ENCODE peak calls at places on chromosomes 13 and 19, in seven cellular contexts. E, O, I, M, D, R and V are unnamed samples.

GRCh38 chr13:100146534-100146933 is 57.6 kb downstream of the PCCA start:
- DNase-seq in E (no peak), O (no peak), I (no peak), M (no peak), D (no peak), R (no peak), V (no peak)

GRCh38 chr19:18470153-18470552 is 32.2 kb upstream of the ISYNA1 start:
- DNase-seq in E (no peak), O (peak), I (no peak), M (no peak), D (no peak), R (peak), V (no peak)

GRCh38 chr13:32045537-32045936 is 14.0 kb downstream of the FRY start:
- DNase-seq in E (no peak), O (no peak), I (no peak), M (no peak), D (no peak), R (no peak), V (no peak)

GRCh38 chr13:101579291-101579802 is 126.9 kb downstream of the ITGBL1 start:
- DNase-seq in E (no peak), O (no peak), I (peak), M (no peak), D (no peak), R (peak), V (peak)

GRCh38 chr19:12867120-12868099 is 13.8 kb downstream of the DNASE2 start:
- DNase-seq in E (no peak), O (peak), I (no peak), M (no peak), D (no peak), R (peak), V (peak)

GRCh38 chr19:9952276-9952675 is 16.0 kb upstream of the OLFM2 start:
- DNase-seq in E (no peak), O (no peak), I (no peak), M (no peak), D (no peak), R (no peak), V (no peak)

GRCh38 chr19:5590865-5591154 is 23.1 kb upstream of the TINCR start:
- DNase-seq in E (no peak), O (no peak), I (no peak), M (no peak), D (no peak), R (no peak), V (no peak)

GRCh38 chr19:14476307-14476662 is 1.1 kb upstream of the PTGER1 start:
- DNase-seq in E (no peak), O (no peak), I (no peak), M (no peak), D (no peak), R (no peak), V (no peak)

GRCh38 chr19:45613926-45614725 is 12.1 kb upstream of the GPR4 start:
- DNase-seq in E (peak), O (no peak), I (peak), M (no peak), D (no peak), R (peak), V (peak)

GRCh38 chr13:41859555-41859954 is 101.4 kb downstream of the VWA8 start:
- DNase-seq in E (no peak), O (no peak), I (no peak), M (no peak), D (no peak), R (no peak), V (no peak)

GRCh38 chr19:48445256-48445605 is 552 bp upstream of the GRWD1 start:
- DNase-seq in E (peak), O (peak), I (peak), M (peak), D (no peak), R (peak), V (peak)

DNA sequence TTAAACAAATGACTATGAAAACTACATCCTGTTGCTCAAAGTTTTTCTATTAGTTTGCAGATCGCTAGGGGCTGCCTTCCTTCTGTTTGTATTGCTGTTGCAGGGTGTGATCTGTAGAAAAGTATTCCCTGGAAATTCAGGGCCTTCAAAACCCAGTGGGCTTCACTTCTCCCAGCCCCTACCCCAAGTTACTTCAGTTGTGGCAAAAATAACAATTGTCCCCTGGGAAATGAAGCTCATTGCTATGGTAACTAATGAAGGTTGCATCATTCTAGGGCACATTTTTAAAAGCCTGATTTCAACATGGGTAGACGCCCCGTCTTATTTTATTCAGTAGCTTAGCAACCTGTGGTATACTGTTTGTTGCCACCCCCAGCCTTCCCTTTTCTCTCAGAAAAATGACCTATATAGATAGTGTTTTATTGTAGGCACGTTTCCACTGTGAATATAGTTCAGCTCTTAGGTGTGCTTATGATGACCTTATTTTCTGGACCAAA is 60.9 kb downstream of the WDFY2 start:
- DNase-seq in E (no peak), O (no peak), I (peak), M (no peak), D (no peak), R (peak), V (peak)
- TF ChIP-seq CTCF in E (no peak), O (no peak), I (no peak), M (no peak), D (no peak), R (no peak), V (no peak)

DNA sequence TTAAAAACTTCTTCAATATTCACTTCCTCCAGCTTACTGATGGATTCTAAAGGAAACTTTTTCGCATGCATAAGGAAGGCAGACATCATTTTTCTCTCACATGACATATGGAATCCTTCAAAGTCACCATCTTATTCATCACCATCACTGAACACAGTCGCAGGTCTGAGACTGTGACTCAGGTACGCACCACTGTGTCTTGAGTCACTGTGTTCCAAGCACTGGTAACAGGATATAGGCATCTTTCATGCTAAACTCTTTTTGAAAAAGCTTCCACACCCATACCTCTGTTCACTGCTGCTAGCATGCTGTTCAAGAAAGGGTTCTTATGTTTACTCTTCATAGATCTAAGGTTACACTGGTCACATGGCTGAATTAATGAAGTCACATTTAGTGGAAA is 67.0 kb upstream of the SIAH3 start:
- DNase-seq in E (no peak), O (no peak), I (peak), M (no peak), D (no peak), R (no peak), V (no peak)
- H3K4me3 ChIP-seq in E (no peak), O (no peak), I (no peak), M (no peak), D (no peak), R (no peak), V (no peak)

GRCh38 chr13:79540504-79540903 is 59.5 kb downstream of the NDFIP2 start:
- DNase-seq in E (no peak), O (no peak), I (no peak), M (no peak), D (no peak), R (no peak), V (no peak)

GRCh38 chr13:79547211-79547610 is 66.3 kb downstream of the NDFIP2 start:
- DNase-seq in E (no peak), O (no peak), I (no peak), M (no peak), D (no peak), R (no peak), V (no peak)

GRCh38 chr13:79543883-79544282 is 62.9 kb downstream of the NDFIP2 start:
- DNase-seq in E (no peak), O (no peak), I (no peak), M (no peak), D (no peak), R (no peak), V (no peak)

GRCh38 chr13:79538757-79539156 is 57.8 kb downstream of the NDFIP2 start:
- DNase-seq in E (no peak), O (no peak), I (no peak), M (no peak), D (no peak), R (no peak), V (no peak)

DNA sequence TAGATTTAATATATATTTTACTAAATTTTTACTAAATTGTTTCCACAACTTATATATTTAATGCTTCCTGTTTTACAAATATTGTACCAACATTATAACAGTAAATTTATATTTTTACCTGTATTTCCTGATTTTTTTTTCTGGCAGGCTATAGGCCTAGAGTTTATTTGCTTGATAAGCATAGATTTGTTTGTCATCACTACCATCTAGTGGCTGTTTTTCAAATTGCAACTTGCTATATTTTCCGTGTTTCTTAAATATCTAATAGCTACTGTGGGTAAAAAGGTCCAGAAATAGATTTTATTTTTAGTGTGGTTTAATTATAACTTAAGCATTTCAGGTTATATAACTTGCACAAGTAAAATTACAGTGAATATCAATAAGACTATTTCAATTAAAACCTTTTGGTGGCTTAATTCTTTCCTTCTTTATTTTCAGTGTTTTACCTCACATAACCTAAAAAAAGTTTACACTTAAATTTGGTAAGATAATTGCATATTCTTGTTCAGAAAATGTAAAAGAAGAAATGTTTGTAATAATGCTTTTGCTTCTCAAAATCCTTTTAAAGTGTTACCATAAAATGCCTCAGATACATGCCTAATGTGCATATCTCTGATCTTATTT is 60.6 kb downstream of the NDFIP2 start:
- DNase-seq in E (no peak), O (no peak), I (peak), M (no peak), D (no peak), R (peak), V (peak)
- TF ChIP-seq CTCF in E (peak), O (peak), I (peak), M (peak), D (peak), R (peak), V (peak)

GRCh38 chr19:54162241-54162805 is 2.8 kb upstream of the LENG1 start:
- DNase-seq in E (peak), O (peak), I (peak), M (peak), D (peak), R (peak), V (peak)

GRCh38 chr19:54165222-54165621 is 5.7 kb upstream of the LENG1 start:
- DNase-seq in E (no peak), O (no peak), I (no peak), M (no peak), D (no peak), R (no peak), V (no peak)

GRCh38 chr19:54162884-54163283 is 3.4 kb upstream of the LENG1 start:
- DNase-seq in E (no peak), O (no peak), I (no peak), M (no peak), D (no peak), R (no peak), V (no peak)

GRCh38 chr19:54160948-54161347 is 1.4 kb upstream of the LENG1 start:
- DNase-seq in E (no peak), O (no peak), I (no peak), M (no peak), D (no peak), R (no peak), V (no peak)

DNA sequence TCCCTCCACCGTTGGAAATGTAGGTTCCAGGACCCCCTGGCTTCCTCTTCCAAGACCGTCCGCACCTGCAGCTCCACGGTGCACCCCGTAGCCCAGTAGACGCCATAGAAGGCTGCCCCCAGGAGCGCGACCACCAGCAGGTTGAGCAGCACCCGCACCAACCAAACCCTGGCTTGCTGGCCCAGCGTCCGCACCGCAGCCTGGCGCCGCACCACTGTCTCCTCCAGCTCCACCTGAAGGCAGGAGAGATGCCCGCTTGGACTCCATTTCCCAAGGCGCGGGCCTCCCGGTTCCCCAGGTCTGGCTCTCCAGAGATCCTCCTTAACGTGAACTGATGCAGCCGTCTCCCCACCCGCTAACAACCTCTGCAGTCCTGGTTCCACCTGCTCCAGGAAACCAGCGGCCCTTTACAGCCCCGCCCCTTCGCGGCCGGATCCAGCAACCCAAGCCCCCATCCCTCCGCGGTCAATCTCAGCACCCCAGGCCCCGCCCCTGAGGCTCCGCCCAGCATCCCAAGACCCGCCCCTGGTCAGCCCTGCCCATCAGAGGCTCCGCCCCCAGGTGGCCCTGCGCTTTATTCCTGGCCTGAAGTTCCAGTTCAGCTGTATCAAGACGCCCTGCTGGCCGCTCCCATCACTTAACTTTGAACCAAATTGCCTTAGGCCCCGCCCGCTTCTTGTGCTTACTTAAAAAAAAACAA is 5.0 kb upstream of the LENG1 start:
- DNase-seq in E (peak), O (peak), I (no peak), M (no peak), D (peak), R (peak), V (peak)
- H3K4me3 ChIP-seq in E (no peak), O (no peak), I (peak), M (no peak), D (peak), R (peak), V (no peak)

GRCh38 chr13:81929988-81930387 is 1589.1 kb upstream of the SPRY2 start:
- DNase-seq in E (no peak), O (peak), I (peak), M (no peak), D (no peak), R (peak), V (peak)
- TF ChIP-seq CTCF in E (no peak), O (peak), I (peak), M (no peak), D (peak), R (no peak), V (peak)